ENCODE peak calls at places on chromosome 18, in four cellular contexts. U, P, G and C are unnamed samples.

GRCh38 chr18:51153659-51154371 is 43.7 kb downstream of the MEX3C start:
- DNase-seq in G (peak), P (no peak), U (no peak), C (peak)

GRCh38 chr18:59846814-59847490 is 52.8 kb upstream of the PMAIP1 start:
- DNase-seq in P (no peak), G (peak), U (no peak), C (no peak)

GRCh38 chr18:58766164-58766563 is 94.9 kb downstream of the MALT1 start:
- DNase-seq in G (no peak), U (no peak), P (no peak), C (no peak)

GRCh38 chr18:79576686-79577351 is 102.8 kb upstream of the CTDP1 start:
- DNase-seq in U (peak), P (no peak), G (no peak), C (no peak)

GRCh38 chr18:382423-382984 is 114.7 kb upstream of the THOC1 start:
- DNase-seq in G (no peak), U (no peak), P (no peak), C (no peak)

GRCh38 chr18:29457316-29457715 is 1280.4 kb upstream of the CDH2 start:
- DNase-seq in U (no peak), P (no peak), G (no peak), C (no peak)

GRCh38 chr18:35969676-35970075 is 2.8 kb upstream of the RMP24 start:
- DNase-seq in P (no peak), U (no peak), G (no peak), C (no peak)

GRCh38 chr18:24611075-24611474 is 150.6 kb downstream of the HRH4 start:
- DNase-seq in G (no peak), P (no peak), U (no peak), C (no peak)

GRCh38 chr18:23136326-23137092 is 1.2 kb downstream of the CABLES1 start:
- DNase-seq in U (no peak), G (peak), P (peak), C (peak)

GRCh38 chr18:5498452-5498851 is 45.3 kb downstream of the EPB41L3 start:
- DNase-seq in G (no peak), P (no peak), U (no peak), C (no peak)

GRCh38 chr18:32255570-32255969 is 65.7 kb downstream of the MEP1B start:
- DNase-seq in U (no peak), P (no peak), G (no peak), C (no peak)

GRCh38 chr18:58754544-58755068 is 83.3 kb downstream of the MALT1 start:
- DNase-seq in G (peak), U (no peak), P (peak), C (peak)

GRCh38 chr18:12092398-12093229 is 1.0 kb upstream of the ANKRD62 start:
- DNase-seq in P (peak), U (no peak), G (no peak), C (peak)

GRCh38 chr18:39840406-39840805 is 2114.6 kb upstream of the PIK3C3 start:
- DNase-seq in U (no peak), G (no peak), P (no peak), C (no peak)

GRCh38 chr18:12278153-12278764 is 24.1 kb downstream of the CIDEA start:
- DNase-seq in G (peak), U (no peak), P (no peak), C (no peak)

GRCh38 chr18:62808116-62808515 is 92.8 kb downstream of the PHLPP1 start:
- DNase-seq in P (no peak), U (no peak), G (no peak), C (peak)

GRCh38 chr18:48264508-48264907 is 144.7 kb downstream of the ZBTB7C start:
- DNase-seq in P (no peak), U (no peak), G (no peak), C (no peak)

GRCh38 chr18:42038936-42039335 is 83.9 kb downstream of the PIK3C3 start:
- DNase-seq in U (no peak), G (no peak), P (no peak), C (no peak)

GRCh38 chr18:48674198-48674721 is 135.4 kb downstream of the CTIF start:
- DNase-seq in P (no peak), U (peak), G (no peak), C (no peak)

GRCh38 chr18:32271649-32272324 is 81.9 kb downstream of the MEP1B start:
- DNase-seq in U (no peak), G (peak), P (peak), C (peak)

GRCh38 chr18:71327443-71328120 is 1038.7 kb downstream of the SOCS6 start:
- DNase-seq in G (no peak), U (no peak), P (no peak), C (no peak)

GRCh38 chr18:29531746-29532145 is 1354.8 kb upstream of the CDH2 start:
- DNase-seq in U (no peak), P (no peak), G (no peak), C (no peak)

GRCh38 chr18:35080058-35080457 is 38.8 kb downstream of the MAPRE2 start:
- DNase-seq in P (no peak), U (no peak), G (no peak), C (no peak)

GRCh38 chr18:72419914-72420313 is 124.2 kb downstream of the CBLN2 start:
- DNase-seq in G (no peak), P (no peak), U (no peak), C (no peak)

GRCh38 chr18:5890261-5890605 is 5.1 kb downstream of the TMEM200C start:
- DNase-seq in P (no peak), G (no peak), U (no peak), C (no peak)

GRCh38 chr18:28469946-28470345 is 293.0 kb upstream of the CDH2 start:
- DNase-seq in G (no peak), U (no peak), P (no peak), C (no peak)

GRCh38 chr18:6397931-6398566 is 16.7 kb downstream of the L3MBTL4 start:
- DNase-seq in U (no peak), G (no peak), P (no peak), C (no peak)

GRCh38 chr18:363327-364115 is 95.7 kb upstream of the THOC1 start:
- DNase-seq in G (no peak), P (no peak), U (no peak), C (peak)

GRCh38 chr18:53984021-53984420 is 240.4 kb downstream of the MBD2 start:
- DNase-seq in P (no peak), G (no peak), U (no peak), C (no peak)

GRCh38 chr18:58687871-58688308 is 16.6 kb downstream of the MALT1 start:
- DNase-seq in U (no peak), G (peak), P (no peak), C (no peak)

GRCh38 chr18:21851327-21851961 is 110.9 kb downstream of the MIB1 start:
- DNase-seq in U (no peak), P (no peak), G (no peak), C (peak)

GRCh38 chr18:60554961-60555360 is 182.4 kb upstream of the MC4R start:
- DNase-seq in P (no peak), U (no peak), G (no peak), C (no peak)

GRCh38 chr18:79588636-79589481 is 90.7 kb upstream of the CTDP1 start:
- DNase-seq in P (peak), U (peak), G (no peak), C (peak)

GRCh38 chr18:58847383-58848071 is 17.1 kb upstream of the ZNF532 start:
- DNase-seq in U (no peak), P (peak), G (peak), C (no peak)

GRCh38 chr18:76736309-76736708 is 86.0 kb upstream of the ZNF236 start:
- DNase-seq in P (no peak), G (no peak), U (no peak), C (no peak)

GRCh38 chr18:73647391-73647790 is 500.2 kb downstream of the FBXO15 start:
- DNase-seq in U (no peak), P (no peak), G (no peak), C (no peak)

GRCh38 chr18:55879331-55879730 is 291.3 kb upstream of the TCF4 start:
- DNase-seq in P (no peak), U (no peak), G (no peak), C (no peak)

GRCh38 chr18:33536904-33537303 is 41.1 kb upstream of the ASXL3 start:
- DNase-seq in G (no peak), U (no peak), P (no peak), C (no peak)

GRCh38 chr18:33532978-33533377 is 45.0 kb upstream of the ASXL3 start:
- DNase-seq in P (no peak), U (no peak), G (no peak), C (no peak)
- TF ChIP-seq CTCF in P (no peak), U (no peak), G (no peak), C (no peak)

GRCh38 chr18:44866103-44866502 is 185.4 kb downstream of the SETBP1 start:
- DNase-seq in G (no peak), U (no peak), P (no peak), C (no peak)
- TF ChIP-seq CTCF in G (no peak), U (no peak), P (no peak), C (no peak)

GRCh38 chr18:10490401-10491289 is 35.2 kb upstream of the NAPG start:
- DNase-seq in G (peak), U (no peak), P (peak), C (peak)
- TF ChIP-seq CTCF in G (peak), U (no peak), P (no peak), C (peak)

DNA sequence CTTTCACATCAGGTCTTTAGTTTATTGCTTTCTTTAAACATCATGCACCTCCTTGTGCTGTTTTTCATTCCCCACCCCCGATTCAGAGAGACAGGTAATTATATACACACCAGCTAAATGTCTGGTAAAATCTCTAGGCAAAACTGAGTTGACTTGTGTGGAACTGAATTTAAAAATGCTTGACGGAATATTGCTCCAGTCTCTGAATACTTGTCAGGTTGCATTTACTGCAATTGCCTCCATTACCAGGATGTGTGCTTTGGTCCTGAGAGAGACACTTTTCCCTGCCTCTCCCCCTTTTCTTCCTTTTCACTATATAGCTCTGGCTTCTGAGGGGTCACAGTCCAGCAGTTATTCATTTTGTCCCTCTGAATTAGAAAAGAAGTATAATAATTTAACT is 104.0 kb downstream of the PTPRM start:
- DNase-seq in P (no peak), U (no peak), G (no peak), C (no peak)
- TF ChIP-seq CTCF in P (no peak), U (no peak), G (no peak), C (no peak)

GRCh38 chr18:45073556-45073955 is 392.9 kb downstream of the SETBP1 start:
- DNase-seq in U (no peak), P (no peak), G (no peak), C (peak)
- TF ChIP-seq CTCF in U (no peak), P (no peak), G (no peak), C (no peak)

GRCh38 chr18:57640749-57641148 is 19.1 kb upstream of the NARS1 start:
- DNase-seq in G (no peak), U (no peak), P (no peak), C (no peak)

GRCh38 chr18:57640236-57640635 is 18.6 kb upstream of the NARS1 start:
- DNase-seq in U (no peak), G (no peak), P (no peak), C (no peak)

GRCh38 chr18:57648414-57648813 is 26.8 kb upstream of the NARS1 start:
- DNase-seq in U (no peak), P (no peak), G (no peak), C (no peak)

GRCh38 chr18:57649536-57650495 is 28.2 kb upstream of the NARS1 start:
- DNase-seq in G (no peak), P (no peak), U (no peak), C (no peak)

DNA sequence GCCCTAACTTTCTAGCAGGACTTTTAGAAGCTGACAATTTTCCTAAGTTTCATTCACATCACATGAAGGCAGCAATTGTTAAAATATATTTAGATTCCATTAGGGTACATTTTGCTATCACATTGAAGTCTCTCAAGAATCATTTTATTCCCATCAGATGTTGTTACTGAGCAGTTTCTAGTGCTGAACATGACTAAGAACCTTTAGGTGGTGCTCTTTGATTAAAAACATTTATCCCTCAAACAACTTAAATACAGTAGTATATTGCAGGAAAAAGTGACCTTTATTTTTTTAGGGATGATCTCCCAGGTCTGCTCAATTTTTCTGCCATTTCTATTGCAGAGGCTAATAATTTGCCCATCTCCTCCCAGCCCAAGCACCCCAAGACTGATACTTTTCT is 22.9 kb upstream of the NARS1 start:
- DNase-seq in U (no peak), G (no peak), P (no peak), C (peak)
- TF ChIP-seq CTCF in U (no peak), G (no peak), P (peak), C (no peak)

DNA sequence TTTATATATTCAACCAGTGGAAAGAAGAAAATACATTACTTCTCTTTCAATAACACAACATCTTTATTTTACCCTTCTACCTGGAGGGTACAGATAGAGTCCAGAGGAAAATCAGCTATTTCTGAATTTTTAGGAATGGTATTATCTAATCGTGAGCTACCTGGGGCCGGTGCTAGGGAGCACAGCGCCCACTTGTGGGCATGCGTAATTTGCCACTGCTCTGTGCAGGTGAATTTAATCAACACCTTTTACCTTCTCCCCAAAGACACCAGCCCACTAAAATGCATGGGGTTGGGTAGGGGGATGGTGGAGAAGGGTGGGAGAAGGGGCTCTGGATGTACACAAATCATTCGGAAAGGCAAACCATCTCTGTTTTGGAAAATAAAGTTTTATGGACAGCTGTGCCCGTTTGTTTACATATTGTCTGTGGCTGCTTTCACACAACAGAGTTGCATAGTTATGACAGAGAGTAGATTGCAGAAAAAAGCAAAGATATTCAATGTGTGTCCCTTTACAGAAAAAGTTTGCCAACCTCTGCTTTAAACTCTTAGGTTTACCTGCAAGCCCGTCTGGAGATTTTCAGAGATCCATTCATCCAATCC is 51.5 kb upstream of the DCC start:
- DNase-seq in U (no peak), G (peak), P (peak), C (peak)
- TF ChIP-seq CTCF in U (peak), G (peak), P (peak), C (peak)

GRCh38 chr18:37335337-37335736 is 230.3 kb downstream of the CELF4 start:
- DNase-seq in U (no peak), G (peak), P (no peak), C (no peak)
- TF ChIP-seq CTCF in U (no peak), G (no peak), P (peak), C (no peak)

GRCh38 chr18:63963610-63964256 is 6.1 kb upstream of the SERPINB8 start:
- DNase-seq in P (peak), U (no peak), G (peak), C (peak)
- TF ChIP-seq CTCF in P (peak), U (no peak), G (peak), C (peak)